ENCODE peak calls at places on chromosomes 13 and 19, in seven cellular contexts. S, Y, T, I, V, D and X are unnamed samples.

GRCh38 chr13:24203726-24204295 is 43.3 kb downstream of the SPATA13 start:
- DNase-seq in Y (no peak), S (no peak), V (no peak), D (no peak), T (no peak), I (no peak), X (no peak)

GRCh38 chr13:56561327-56561726 is 579.4 kb upstream of the PRR20A start:
- DNase-seq in D (no peak), Y (no peak), I (no peak), S (no peak), T (no peak), V (no peak), X (no peak)

GRCh38 chr13:24613128-24613527 is 67.1 kb upstream of the ATP12A start:
- DNase-seq in T (no peak), Y (no peak), I (no peak), S (no peak), D (no peak), V (no peak), X (no peak)

GRCh38 chr19:2050349-2050990 is 574 bp downstream of the MKNK2 start:
- DNase-seq in V (no peak), S (no peak), D (no peak), T (no peak), I (no peak), Y (no peak), X (no peak)

GRCh38 chr19:16472992-16473391 is 1.2 kb upstream of the EPS15L1 start:
- DNase-seq in D (no peak), Y (no peak), V (no peak), I (no peak), T (no peak), S (no peak), X (no peak)

GRCh38 chr13:70755411-70755810 is 647.2 kb upstream of the KLHL1 start:
- DNase-seq in V (no peak), Y (no peak), D (no peak), S (no peak), I (no peak), T (no peak), X (no peak)

GRCh38 chr19:5040544-5041167 is 71.7 kb downstream of the KDM4B start:
- DNase-seq in S (no peak), D (no peak), T (no peak), V (no peak), Y (no peak), I (no peak), X (no peak)

GRCh38 chr13:61685683-61686013 is 270.0 kb upstream of the PCDH20 start:
- DNase-seq in S (no peak), V (no peak), I (no peak), Y (no peak), T (no peak), D (no peak), X (no peak)

GRCh38 chr13:22311734-22312404 is 641.0 kb downstream of the FGF9 start:
- DNase-seq in Y (no peak), V (no peak), I (peak), T (no peak), S (no peak), D (no peak), X (no peak)

GRCh38 chr13:106533940-106534843 is 1.3 kb downstream of the EFNB2 start:
- DNase-seq in Y (peak), D (no peak), V (peak), S (peak), T (no peak), I (peak), X (peak)

GRCh38 chr13:63864171-63864902 is 2448.7 kb upstream of the PCDH20 start:
- DNase-seq in D (no peak), S (no peak), T (no peak), V (peak), Y (no peak), I (no peak), X (no peak)

GRCh38 chr13:46168341-46168740 is 13.6 kb downstream of the LCP1 start:
- DNase-seq in Y (no peak), S (no peak), V (no peak), I (no peak), D (peak), T (peak), X (no peak)

GRCh38 chr19:10688545-10689280 is 12.5 kb upstream of the QTRT1 start:
- DNase-seq in D (no peak), Y (peak), V (no peak), T (no peak), S (no peak), I (no peak), X (no peak)

GRCh38 chr13:49220035-49220855 is at the start of gene MLNR:
- DNase-seq in I (no peak), Y (peak), D (no peak), T (peak), V (peak), S (no peak), X (no peak)

GRCh38 chr13:27131202-27131623 is 40.4 kb downstream of the USP12 start:
- DNase-seq in V (peak), T (peak), D (peak), Y (no peak), S (no peak), I (no peak), X (no peak)

GRCh38 chr19:601310-601709 is 11.6 kb downstream of the HCN2 start:
- DNase-seq in D (no peak), I (no peak), S (no peak), V (no peak), Y (no peak), T (no peak), X (no peak)

GRCh38 chr13:100751826-100752225 is 77.2 kb upstream of the TMTC4 start:
- DNase-seq in T (no peak), S (no peak), I (no peak), Y (no peak), D (no peak), V (no peak), X (peak)

GRCh38 chr19:46537136-46538097 is 41.8 kb upstream of the PNMA8B start:
- DNase-seq in D (peak), V (peak), Y (no peak), T (peak), I (no peak), S (peak), X (no peak)

GRCh38 chr19:56369886-56370676 is 23.3 kb downstream of the ZNF582 start:
- DNase-seq in T (no peak), D (no peak), I (no peak), S (no peak), V (no peak), Y (no peak), X (no peak)

GRCh38 chr13:108269601-108270328 is at the start of gene TNFSF13B:
- DNase-seq in T (peak), I (peak), D (peak), S (peak), V (peak), Y (peak), X (no peak)

GRCh38 chr19:44587863-44588752 is 25.3 kb upstream of the IGSF23 start:
- DNase-seq in V (peak), T (no peak), I (no peak), Y (no peak), S (peak), D (no peak), X (no peak)

GRCh38 chr13:49859568-49859967 is 67.1 kb upstream of the KPNA3 start:
- DNase-seq in S (peak), V (peak), Y (no peak), T (no peak), D (no peak), I (no peak), X (no peak)

GRCh38 chr13:44557986-44558385 is 18.1 kb downstream of the TSC22D1 start:
- DNase-seq in D (no peak), I (no peak), S (no peak), Y (no peak), T (no peak), V (no peak), X (no peak)

GRCh38 chr13:92954746-92955145 is 271.9 kb upstream of the GPC6 start:
- DNase-seq in D (no peak), T (no peak), I (no peak), S (no peak), Y (no peak), V (no peak), X (no peak)

GRCh38 chr13:91652389-91652788 is 254.0 kb downstream of the GPC5 start:
- DNase-seq in D (no peak), I (no peak), V (no peak), Y (no peak), T (no peak), S (no peak), X (no peak)

GRCh38 chr13:30318026-30318425 is 10.7 kb upstream of the KATNAL1 start:
- DNase-seq in I (no peak), D (no peak), V (peak), S (no peak), T (no peak), Y (no peak), X (no peak)